ENCODE peak calls at places on chromosome 5, in six cellular contexts. One of them, this sample, is unnamed.

GRCh38 chr5:127053049-127053448 is 20.3 kb downstream of the C5orf63 start:
- DNase-seq in neural progenitor cell: no peak
- DNase-seq in GM23248: no peak
- DNase-seq in ovary: no peak
- DNase-seq in heart left ventricle: no peak
- DNase-seq in CD8-positive, alpha-beta memory T cell: no peak
- DNase-seq in this sample: no peak

GRCh38 chr5:102666164-102666951 is 88.7 kb upstream of the PAM start:
- DNase-seq in neural progenitor cell: peak; percentile 40
- DNase-seq in GM23248: peak; percentile 33
- DNase-seq in ovary: no peak
- DNase-seq in heart left ventricle: no peak
- DNase-seq in CD8-positive, alpha-beta memory T cell: no peak
- DNase-seq in this sample: no peak

GRCh38 chr5:71829206-71829605 is 110.1 kb downstream of the CARTPT start:
- DNase-seq in neural progenitor cell: no peak
- DNase-seq in GM23248: no peak
- DNase-seq in ovary: no peak
- DNase-seq in heart left ventricle: no peak
- DNase-seq in CD8-positive, alpha-beta memory T cell: no peak
- DNase-seq in this sample: no peak

GRCh38 chr5:5983261-5983660 is 395.1 kb downstream of the MED10 start:
- DNase-seq in neural progenitor cell: no peak
- DNase-seq in GM23248: no peak
- DNase-seq in ovary: no peak
- DNase-seq in heart left ventricle: no peak
- DNase-seq in CD8-positive, alpha-beta memory T cell: no peak
- DNase-seq in this sample: no peak

GRCh38 chr5:153941265-153941664 is 97.4 kb downstream of the FAM114A2 start:
- DNase-seq in neural progenitor cell: no peak
- DNase-seq in GM23248: no peak
- DNase-seq in ovary: no peak
- DNase-seq in heart left ventricle: no peak
- DNase-seq in CD8-positive, alpha-beta memory T cell: no peak
- DNase-seq in this sample: no peak

GRCh38 chr5:152144556-152144955 is 219.9 kb upstream of the GLRA1 start:
- DNase-seq in neural progenitor cell: no peak
- DNase-seq in GM23248: no peak
- DNase-seq in ovary: no peak
- DNase-seq in heart left ventricle: no peak
- DNase-seq in CD8-positive, alpha-beta memory T cell: no peak
- DNase-seq in this sample: no peak

GRCh38 chr5:40474250-40474649 is 205.5 kb upstream of the PTGER4 start:
- DNase-seq in neural progenitor cell: peak; percentile 54
- DNase-seq in GM23248: no peak
- DNase-seq in ovary: no peak
- DNase-seq in heart left ventricle: no peak
- DNase-seq in CD8-positive, alpha-beta memory T cell: no peak
- DNase-seq in this sample: no peak

GRCh38 chr5:38940230-38940858 is 94.5 kb downstream of the OSMR start:
- DNase-seq in neural progenitor cell: no peak
- DNase-seq in GM23248: no peak
- DNase-seq in ovary: no peak
- DNase-seq in heart left ventricle: no peak
- DNase-seq in CD8-positive, alpha-beta memory T cell: no peak
- DNase-seq in this sample: no peak

GRCh38 chr5:115295775-115296129 is 702 bp downstream of the CCDC112 start:
- DNase-seq in neural progenitor cell: peak; percentile 45
- DNase-seq in GM23248: no peak
- DNase-seq in ovary: no peak
- DNase-seq in heart left ventricle: no peak
- DNase-seq in CD8-positive, alpha-beta memory T cell: no peak
- DNase-seq in this sample: no peak

GRCh38 chr5:86546050-86546449 is 71.7 kb upstream of the COX7C start:
- DNase-seq in neural progenitor cell: no peak
- DNase-seq in GM23248: no peak
- DNase-seq in ovary: no peak
- DNase-seq in heart left ventricle: no peak
- DNase-seq in CD8-positive, alpha-beta memory T cell: no peak
- DNase-seq in this sample: no peak

DNA sequence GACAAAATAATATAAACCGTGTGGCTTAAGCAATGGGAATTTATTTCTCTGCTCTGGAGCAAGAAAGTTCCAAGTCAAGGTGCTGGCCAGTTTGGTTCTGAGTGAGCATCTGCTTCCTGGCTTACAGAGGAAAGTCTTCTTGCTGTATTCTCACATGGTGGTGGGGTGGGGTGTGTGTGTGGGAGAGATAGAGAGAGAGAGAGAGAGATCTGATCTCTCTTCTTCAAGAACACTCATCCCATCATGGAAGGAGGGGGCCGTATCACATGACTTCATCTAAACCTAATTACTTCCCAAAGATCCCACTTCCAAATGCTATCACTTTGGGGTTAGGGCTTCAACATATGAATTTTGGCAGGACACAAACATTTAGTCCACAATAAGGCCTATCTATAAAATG is 91.2 kb downstream of the PRR16 start:
- DNase-seq in neural progenitor cell: no peak
- DNase-seq in GM23248: no peak
- DNase-seq in ovary: no peak
- DNase-seq in heart left ventricle: no peak
- DNase-seq in CD8-positive, alpha-beta memory T cell: no peak
- DNase-seq in this sample: no peak
- H3K27me3 ChIP-seq in neural progenitor cell: no peaks in the 10 kb centered on the region
- H3K27me3 ChIP-seq in GM23248: no peaks in the 10 kb centered on the region
- H3K27me3 ChIP-seq in ovary: no peaks in the 10 kb centered on the region
- H3K27me3 ChIP-seq in heart left ventricle: no peaks in the 10 kb centered on the region
- H3K27me3 ChIP-seq in CD8-positive, alpha-beta memory T cell: no peaks in the 10 kb centered on the region
- H3K27me3 ChIP-seq in this sample: no peaks in the 10 kb centered on the region

GRCh38 chr5:100905259-100905914 is 2.3 kb upstream of the ST8SIA4 start:
- DNase-seq in neural progenitor cell: no peak
- DNase-seq in GM23248: no peak
- DNase-seq in ovary: no peak
- DNase-seq in heart left ventricle: no peak
- DNase-seq in CD8-positive, alpha-beta memory T cell: peak; percentile 45
- DNase-seq in this sample: peak; percentile 28
- H3K27ac ChIP-seq in neural progenitor cell: no peak overlapping the region
- H3K27ac ChIP-seq in GM23248: no peak overlapping the region
- H3K27ac ChIP-seq in ovary: no peak overlapping the region
- H3K27ac ChIP-seq in heart left ventricle: no peak overlapping the region
- H3K27ac ChIP-seq in CD8-positive, alpha-beta memory T cell: peak overlapping the region; percentile 86
- H3K27ac ChIP-seq in this sample: peak overlapping the region; percentile 89

GRCh38 chr5:41796061-41796460 is 74.2 kb downstream of the OXCT1 start:
- DNase-seq in neural progenitor cell: no peak
- DNase-seq in GM23248: no peak
- DNase-seq in ovary: no peak
- DNase-seq in heart left ventricle: no peak
- DNase-seq in CD8-positive, alpha-beta memory T cell: no peak
- DNase-seq in this sample: no peak
- H3K36me3 ChIP-seq in neural progenitor cell: no peaks in the 10 kb centered on the region
- H3K36me3 ChIP-seq in GM23248: no peaks in the 10 kb centered on the region
- H3K36me3 ChIP-seq in ovary: no peaks in the 10 kb centered on the region
- H3K36me3 ChIP-seq in heart left ventricle: no peaks in the 10 kb centered on the region
- H3K36me3 ChIP-seq in CD8-positive, alpha-beta memory T cell: peaks cover 10% of the 10 kb centered on the region
- H3K36me3 ChIP-seq in this sample: peaks cover 6% of the 10 kb centered on the region

DNA sequence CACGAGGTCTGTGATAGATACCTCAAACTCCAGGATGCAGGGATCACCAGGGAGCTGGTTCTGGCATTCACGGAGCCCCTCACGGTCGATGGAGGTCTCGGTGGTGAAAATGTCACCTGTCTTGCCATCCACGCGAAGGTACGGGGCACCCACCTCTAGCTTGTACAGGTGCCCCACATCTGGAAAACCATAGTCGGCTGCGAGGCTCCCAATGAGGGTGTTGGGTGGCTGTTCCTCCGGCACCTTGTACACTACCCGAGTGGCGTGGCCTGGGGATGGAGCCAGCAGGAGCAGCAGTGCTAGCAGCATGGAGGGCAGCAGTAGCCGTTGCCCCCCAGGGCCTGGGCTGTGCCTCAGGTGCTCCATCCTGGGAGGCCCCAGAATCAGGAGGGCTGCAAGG is 9.2 kb downstream of the PCDH1 start:
- DNase-seq in neural progenitor cell: no peak
- DNase-seq in GM23248: no peak
- DNase-seq in ovary: no peak
- DNase-seq in heart left ventricle: no peak
- DNase-seq in CD8-positive, alpha-beta memory T cell: no peak
- DNase-seq in this sample: no peak
- H3K27me3 ChIP-seq in neural progenitor cell: no peaks in the 10 kb centered on the region
- H3K27me3 ChIP-seq in GM23248: no peaks in the 10 kb centered on the region
- H3K27me3 ChIP-seq in ovary: no peaks in the 10 kb centered on the region
- H3K27me3 ChIP-seq in heart left ventricle: no peaks in the 10 kb centered on the region
- H3K27me3 ChIP-seq in CD8-positive, alpha-beta memory T cell: peaks cover 16% of the 10 kb centered on the region
- H3K27me3 ChIP-seq in this sample: no peaks in the 10 kb centered on the region

GRCh38 chr5:151063590-151063989 is 17.2 kb downstream of the TNIP1 start:
- DNase-seq in neural progenitor cell: no peak
- DNase-seq in GM23248: no peak
- DNase-seq in ovary: peak; percentile 62
- DNase-seq in heart left ventricle: no peak
- DNase-seq in CD8-positive, alpha-beta memory T cell: no peak
- DNase-seq in this sample: no peak

GRCh38 chr5:151063136-151063544 is 17.7 kb downstream of the TNIP1 start:
- DNase-seq in neural progenitor cell: no peak
- DNase-seq in GM23248: peak; percentile 89
- DNase-seq in ovary: no peak
- DNase-seq in heart left ventricle: no peak
- DNase-seq in CD8-positive, alpha-beta memory T cell: no peak
- DNase-seq in this sample: no peak

GRCh38 chr5:151064916-151065499 is 15.8 kb downstream of the TNIP1 start:
- DNase-seq in neural progenitor cell: no peak
- DNase-seq in GM23248: no peak
- DNase-seq in ovary: no peak
- DNase-seq in heart left ventricle: no peak
- DNase-seq in CD8-positive, alpha-beta memory T cell: no peak
- DNase-seq in this sample: no peak

GRCh38 chr5:151060742-151061141 is 20.1 kb downstream of the TNIP1 start:
- DNase-seq in neural progenitor cell: no peak
- DNase-seq in GM23248: no peak
- DNase-seq in ovary: no peak
- DNase-seq in heart left ventricle: peak; percentile 69
- DNase-seq in CD8-positive, alpha-beta memory T cell: no peak
- DNase-seq in this sample: no peak

GRCh38 chr5:151062405-151063135 is 18.3 kb downstream of the TNIP1 start:
- DNase-seq in neural progenitor cell: no peak
- DNase-seq in GM23248: no peak
- DNase-seq in ovary: no peak
- DNase-seq in heart left ventricle: no peak
- DNase-seq in CD8-positive, alpha-beta memory T cell: no peak
- DNase-seq in this sample: no peak
- H3K27ac ChIP-seq in neural progenitor cell: no peak overlapping the region
- H3K27ac ChIP-seq in GM23248: peak overlapping the region; percentile 49
- H3K27ac ChIP-seq in ovary: no peak overlapping the region
- H3K27ac ChIP-seq in heart left ventricle: no peak overlapping the region
- H3K27ac ChIP-seq in CD8-positive, alpha-beta memory T cell: no peak overlapping the region
- H3K27ac ChIP-seq in this sample: no peak overlapping the region

This sample was measured in naive thymus-derived CD4-positive, alpha-beta T cell.